ENCODE peak calls at places on chromosomes 4 and X, in four cellular contexts. L is A549, F is EL, M is bronchial epithelial cell. G is an unnamed sample.

GRCh38 chr4:2244947-2245786 is 3.2 kb upstream of the HAUS3 start:
- DNase-seq in L (no peak), F (no peak), M (peak), G (no peak)

GRCh38 chrX:103531002-103531401 is 11.7 kb upstream of the RAB40A start:
- DNase-seq in L (no peak), F (peak), M (no peak), G (peak)

GRCh38 chr4:115054836-115055235 is 58.6 kb downstream of the NDST4 start:
- DNase-seq in L (no peak), F (no peak), M (peak), G (no peak)

GRCh38 chr4:114509340-114509739 is 89.3 kb upstream of the UGT8 start:
- DNase-seq in L (no peak), F (no peak), M (peak), G (no peak)

GRCh38 chrX:8987672-8988250 is 46.2 kb downstream of the FAM9B start:
- DNase-seq in L (no peak), F (no peak), M (no peak), G (no peak)

GRCh38 chr4:173590697-173591096 is 60.7 kb upstream of the HAND2 start:
- DNase-seq in L (no peak), F (no peak), M (no peak), G (no peak)

GRCh38 chr4:104966349-104967033 is 180.2 kb upstream of the TET2 start:
- DNase-seq in L (no peak), F (no peak), M (peak), G (no peak)

GRCh38 chr4:76364763-76365162 is 56.2 kb downstream of the CCDC158 start:
- DNase-seq in L (no peak), F (no peak), M (no peak), G (no peak)

GRCh38 chr4:24885342-24885741 is 27.5 kb downstream of the CCDC149 start:
- DNase-seq in L (no peak), F (no peak), M (no peak), G (peak)

GRCh38 chr4:30720656-30721352 is 635 bp downstream of the PCDH7 start:
- DNase-seq in L (peak), F (no peak), M (no peak), G (peak)

GRCh38 chr4:121057466-121057911 is 14.8 kb downstream of the NDNF start:
- DNase-seq in L (no peak), F (no peak), M (no peak), G (no peak)

GRCh38 chr4:96955226-96955625 is 1115.3 kb downstream of the PDHA2 start:
- DNase-seq in L (no peak), F (no peak), M (no peak), G (no peak)

GRCh38 chr4:83454626-83455025 is 997 bp downstream of the HELQ start:
- DNase-seq in L (no peak), F (peak), M (no peak), G (peak)

GRCh38 chrX:150566734-150567182 is 1.7 kb upstream of the MTM1 start:
- DNase-seq in L (no peak), F (no peak), M (no peak), G (no peak)

GRCh38 chr4:86991998-86992397 is 57.2 kb downstream of the AFF1 start:
- DNase-seq in L (no peak), F (no peak), M (no peak), G (no peak)

GRCh38 chr4:105710012-105710600 is 1.5 kb downstream of the GSTCD start:
- DNase-seq in L (no peak), F (no peak), M (no peak), G (no peak)

GRCh38 chrX:47373198-47373597 is 2.8 kb downstream of the ZNF157 start:
- DNase-seq in L (no peak), F (no peak), M (no peak), G (no peak)

GRCh38 chr4:45855857-45856256 is 268.0 kb downstream of the GABRG1 start:
- DNase-seq in L (no peak), F (no peak), M (no peak), G (no peak)

GRCh38 chr4:151304226-151304625 is 21.2 kb downstream of the SH3D19 start:
- DNase-seq in L (no peak), F (no peak), M (no peak), G (peak)

G was measured in astrocyte of the spinal cord.